ENCODE peak calls at places on chromosomes 7 and 10, in five cellular contexts. U is GM12892, I is breast epithelium, K is stomach, H is transverse colon. J is an unnamed sample.

GRCh38 chr10:118832242-118832651 is 77.5 kb upstream of the CACUL1 start:
- DNase-seq in K (peak; percentile 37), U (no peak), I (peak; percentile 24), H (peak; percentile 57), J (no peak)

GRCh38 chr10:123669901-123670300 is 3.7 kb downstream of the GPR26 start:
- DNase-seq in U (no peak), H (no peak), I (no peak), K (no peak), J (no peak)

GRCh38 chr7:25069900-25070443 is 55.1 kb downstream of the CYCS start:
- DNase-seq in K (peak; percentile 45), I (no peak), U (peak; percentile 35), H (peak; percentile 39), J (peak; percentile 39)

GRCh38 chr7:94280836-94281235 is 113.9 kb upstream of the COL1A2 start:
- DNase-seq in U (no peak), I (no peak), H (no peak), K (no peak), J (no peak)

GRCh38 chr7:95404316-95404715 is 8.1 kb upstream of the PON3 start:
- DNase-seq in H (no peak), I (no peak), U (no peak), K (no peak), J (no peak)

GRCh38 chr7:158495780-158496179 is 91.8 kb downstream of the PTPRN2 start:
- DNase-seq in U (no peak), K (peak; percentile 49), I (no peak), H (peak; percentile 35), J (no peak)

GRCh38 chr10:45379891-45380540 is 6.0 kb downstream of the ALOX5 start:
- DNase-seq in K (no peak), H (peak; percentile 59), I (no peak), U (no peak), J (no peak)

GRCh38 chr10:118034755-118035154 is 12.0 kb downstream of the RAB11FIP2 start:
- DNase-seq in U (no peak), I (no peak), H (no peak), K (no peak), J (no peak)

GRCh38 chr7:50307368-50308012 is 3.0 kb downstream of the IKZF1 start:
- DNase-seq in K (no peak), I (no peak), H (peak; percentile 59), U (no peak), J (no peak)

GRCh38 chr7:17131060-17131345 is 167.4 kb upstream of the AHR start:
- DNase-seq in I (no peak), U (no peak), K (no peak), H (no peak), J (no peak)

GRCh38 chr7:146116452-146117219 is at the start of gene CNTNAP2:
- DNase-seq in H (no peak), I (no peak), U (no peak), K (no peak), J (no peak)

GRCh38 chr7:27248911-27249723 is 6.5 kb downstream of the EVX1 start:
- DNase-seq in H (no peak), U (no peak), K (no peak), I (no peak), J (no peak)

GRCh38 chr7:28955723-28956607 is 2.2 kb downstream of the TRIL start:
- DNase-seq in U (peak; percentile 38), K (peak; percentile 91), H (peak; percentile 88), I (peak; percentile 79), J (peak; percentile 18)

GRCh38 chr10:70132098-70133029 is at the start of gene AIFM2:
- DNase-seq in I (peak; percentile 60), U (peak; percentile 86), K (peak; percentile 89), H (peak; percentile 94), J (peak; percentile 79)

GRCh38 chr7:45184326-45185027 is 26.9 kb downstream of the RAMP3 start:
- DNase-seq in K (peak; percentile 19), U (no peak), I (no peak), H (no peak), J (no peak)

GRCh38 chr10:8052344-8052969 is 2.0 kb upstream of the GATA3 start:
- DNase-seq in I (no peak), U (no peak), K (no peak), H (no peak), J (no peak)

GRCh38 chr10:121379025-121379424 is 219.2 kb downstream of the FGFR2 start:
- DNase-seq in K (no peak), U (no peak), H (no peak), I (no peak), J (no peak)

DNA sequence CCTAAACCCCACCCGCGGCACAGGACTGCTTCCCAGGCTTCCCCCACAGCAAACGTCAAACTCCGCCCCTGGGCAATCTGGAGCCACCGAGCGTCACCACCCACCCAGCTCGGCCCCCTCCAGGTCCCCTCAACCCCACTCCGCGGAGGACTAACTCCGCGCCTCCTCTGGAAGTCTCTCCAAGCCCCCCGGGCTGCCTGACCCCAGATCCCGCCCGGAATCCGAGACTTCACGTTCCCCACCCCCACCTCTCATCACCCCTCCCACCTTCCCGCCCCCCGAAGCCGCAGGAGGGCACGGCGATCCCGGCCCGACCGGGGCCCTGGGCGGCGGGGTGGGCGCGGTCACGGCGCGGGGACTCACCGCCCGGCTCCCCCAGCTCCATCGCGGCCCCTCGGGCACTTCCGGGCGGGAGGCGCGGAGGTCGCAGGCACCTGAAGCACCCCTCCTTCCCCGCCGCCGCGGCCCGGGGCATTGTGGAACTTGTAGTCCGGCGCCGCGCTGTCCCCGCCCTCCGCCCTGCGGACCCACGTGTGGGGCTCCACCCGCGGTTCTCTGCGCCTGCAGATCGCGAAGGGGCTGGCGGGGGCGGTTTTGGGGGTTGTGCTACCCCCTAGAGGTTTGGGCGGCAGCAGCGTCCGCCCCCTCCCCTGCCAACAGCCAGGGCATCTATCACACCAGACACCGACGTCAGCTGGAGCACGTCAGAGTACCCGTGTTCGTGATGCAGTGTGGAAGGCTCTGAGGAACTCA is at the start of gene TMUB1:
- DNase-seq in H (peak; percentile 86), K (peak; percentile 84), U (peak; percentile 83), I (peak; percentile 65), J (peak; percentile 79)
- TF ChIP-seq POLR2A in H (peak; percentile 35), K (no peak), U (no peak), I (no peak), J (no peak)

GRCh38 chr7:73978681-73979563 is 49.1 kb upstream of the ELN start:
- DNase-seq in K (peak; percentile 77), I (no peak), U (no peak), H (peak; percentile 93), J (peak; percentile 77)
- TF ChIP-seq POLR2AphosphoS5 in K (no peak), I (no peak), U (no peak), H (no peak), J (no peak)

DNA sequence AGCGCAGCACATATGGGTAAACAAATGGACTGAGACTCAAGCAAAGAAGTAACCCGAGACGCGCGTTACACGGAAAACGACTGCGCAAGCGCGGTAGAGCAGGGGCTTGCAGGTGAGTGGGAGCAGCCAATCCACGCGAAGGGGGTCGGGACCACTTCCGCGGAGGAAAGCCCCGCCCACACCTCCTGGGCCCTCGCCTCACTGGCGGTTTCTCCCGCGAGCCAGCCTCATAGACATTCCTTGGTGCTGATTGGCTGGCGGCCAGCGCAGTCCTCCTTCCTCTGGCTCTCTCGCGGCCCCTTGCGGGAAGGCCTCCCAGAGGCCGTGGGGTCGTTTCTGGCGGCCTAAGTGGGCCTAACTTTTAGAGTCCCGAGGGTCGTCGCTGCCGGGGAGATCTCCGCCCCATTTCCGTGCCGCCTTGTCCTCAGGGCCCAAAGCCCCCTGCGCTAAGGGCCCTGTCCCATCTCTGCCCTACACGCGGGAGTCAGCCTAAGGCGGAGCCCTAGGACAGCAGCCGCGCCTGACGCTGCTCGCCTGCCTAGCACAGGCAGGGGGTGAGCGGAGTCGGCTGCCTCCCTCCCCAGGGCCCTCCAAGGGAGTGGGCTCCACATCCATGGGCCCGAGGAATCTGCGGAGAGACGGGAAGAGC is 9.1 kb upstream of the FXYD4 start:
- DNase-seq in H (peak; percentile 97), U (peak; percentile 76), K (peak; percentile 99), I (peak; percentile 98), J (peak; percentile 93)
- TF ChIP-seq POLR2A in H (peak; percentile 62), U (no peak), K (no peak), I (no peak), J (peak; percentile 42)

GRCh38 chr10:30697806-30698205 is 68.3 kb upstream of the LYZL2 start:
- DNase-seq in K (no peak), I (no peak), U (no peak), H (no peak), J (no peak)
- TF ChIP-seq POLR2AphosphoS5 in K (no peak), I (no peak), U (no peak), H (no peak), J (no peak)

DNA sequence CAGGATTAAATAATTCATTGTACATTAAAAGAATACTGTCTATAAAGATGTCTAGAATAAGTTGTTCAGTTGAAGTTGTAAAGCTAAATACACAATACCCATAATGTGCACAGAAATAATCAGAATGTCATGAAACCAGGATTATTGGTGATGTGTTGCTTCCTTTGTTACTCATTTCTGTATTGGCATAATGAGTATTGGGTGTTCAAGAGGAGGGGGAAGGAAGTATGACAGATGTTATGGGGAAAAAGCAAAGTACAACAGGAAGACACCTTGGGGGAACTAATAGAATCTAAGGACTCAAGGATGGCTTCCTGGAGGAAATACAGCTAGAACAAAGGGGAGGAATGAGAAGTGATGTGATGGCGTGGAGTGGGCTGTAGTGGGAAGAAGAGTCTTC is 15.0 kb downstream of the ANKRD1 start:
- DNase-seq in H (no peak), I (no peak), K (no peak), U (no peak), J (no peak)
- TF ChIP-seq POLR2A in H (no peak), I (no peak), K (no peak), U (no peak), J (no peak)

DNA sequence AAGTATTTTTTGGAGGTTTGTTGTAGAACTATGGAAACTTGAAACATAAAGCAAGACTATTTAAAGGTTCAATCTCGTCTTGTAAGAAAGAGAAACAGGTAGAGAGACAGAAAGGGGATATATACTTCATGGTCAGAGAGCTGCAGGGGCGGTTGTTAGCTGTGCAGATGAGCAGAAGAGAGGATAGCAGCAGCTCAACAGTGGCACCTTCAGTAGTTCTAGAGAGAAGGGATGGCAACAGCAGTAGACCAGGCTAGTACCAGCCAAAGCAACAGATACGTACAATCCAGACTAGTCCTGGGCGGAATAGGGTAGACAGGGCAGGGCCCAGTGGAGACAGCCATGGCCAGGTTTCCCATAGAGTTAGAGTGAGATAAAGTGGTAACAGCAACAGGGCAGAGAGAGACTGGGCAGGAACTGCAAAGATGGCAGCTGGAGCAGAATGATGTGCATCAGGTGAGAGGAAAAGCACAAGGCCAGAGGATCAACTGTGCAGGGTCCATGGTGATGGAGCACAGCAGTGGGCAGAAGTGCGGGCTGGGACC is 145.2 kb downstream of the FRMD4A start:
- DNase-seq in K (no peak), U (peak; percentile 33), I (no peak), H (no peak), J (peak; percentile 35)
- TF ChIP-seq POLR2AphosphoS5 in K (no peak), U (peak; percentile 100), I (no peak), H (no peak), J (peak; percentile 100)

GRCh38 chr7:38232475-38233366 is 40.7 kb downstream of the TARP start:
- DNase-seq in U (no peak), I (peak; percentile 24), H (peak; percentile 52), K (peak; percentile 40), J (no peak)
- TF ChIP-seq POLR2A in U (no peak), I (no peak), H (no peak), K (no peak), J (no peak)

J was measured in GM12891.